ENCODE peak calls at places on chromosomes 1 and 21, in nine cellular contexts. L, A, V, D, X, K, T, H and R are unnamed samples.

GRCh38 chr1:35646043-35646442 is 4.7 kb upstream of the PSMB2 start:
- DNase-seq in L (no peak), A (no peak), V (peak; percentile 8), D (no peak), X (no peak), K (no peak), T (no peak), H (no peak), R (peak; percentile 25)

GRCh38 chr1:110210604-110211502 is 739 bp downstream of the KCNC4 start:
- DNase-seq in L (peak; percentile 49), A (no peak), V (peak; percentile 60), D (no peak), X (peak; percentile 52), K (peak; percentile 58), T (peak; percentile 62), H (peak; percentile 77), R (peak; percentile 67)

GRCh38 chr1:1605034-1605591 is 5.2 kb upstream of the FNDC10 start:
- DNase-seq in L (no peak), A (no peak), V (no peak), D (no peak), X (no peak), K (no peak), T (no peak), H (no peak), R (no peak)

GRCh38 chr1:224767031-224767430 is 150.9 kb downstream of the CNIH3 start:
- DNase-seq in L (no peak), A (no peak), V (no peak), D (no peak), X (no peak), K (no peak), T (no peak), H (no peak), R (no peak)

GRCh38 chr1:9442266-9442846 is 96.9 kb upstream of the SLC25A33 start:
- DNase-seq in L (no peak), A (no peak), V (no peak), D (peak; percentile 62), X (peak; percentile 74), K (no peak), T (no peak), H (no peak), R (no peak)

GRCh38 chr1:116476321-116476720 is 94.5 kb downstream of the CD58 start:
- DNase-seq in L (no peak), A (no peak), V (no peak), D (no peak), X (no peak), K (no peak), T (no peak), H (no peak), R (no peak)

GRCh38 chr21:38869196-38869595 is 63.5 kb downstream of the ETS2 start:
- DNase-seq in L (no peak), A (no peak), V (no peak), D (no peak), X (no peak), K (no peak), T (no peak), H (no peak), R (no peak)

GRCh38 chr1:2384941-2385481 is 6.3 kb downstream of the MORN1 start:
- DNase-seq in L (no peak), A (no peak), V (no peak), D (no peak), X (no peak), K (peak; percentile 18), T (no peak), H (no peak), R (peak; percentile 63)

GRCh38 chr1:55589656-55590297 is 374.6 kb upstream of the USP24 start:
- DNase-seq in L (no peak), A (no peak), V (no peak), D (no peak), X (no peak), K (no peak), T (no peak), H (no peak), R (no peak)

GRCh38 chr21:44304041-44304738 is 4.3 kb downstream of the PFKL start:
- DNase-seq in L (no peak), A (no peak), V (no peak), D (no peak), X (no peak), K (no peak), T (no peak), H (peak; percentile 68), R (no peak)

GRCh38 chr21:20167059-20167458 is 831.1 kb upstream of the NCAM2 start:
- DNase-seq in L (no peak), A (no peak), V (no peak), D (no peak), X (no peak), K (no peak), T (no peak), H (no peak), R (no peak)

GRCh38 chr1:232421143-232421796 is 208.7 kb downstream of the SIPA1L2 start:
- DNase-seq in L (no peak), A (no peak), V (no peak), D (no peak), X (no peak), K (no peak), T (no peak), H (no peak), R (no peak)

GRCh38 chr1:89523597-89524368 is 846 bp upstream of the LRRC8B start:
- DNase-seq in L (peak; percentile 36), A (peak; percentile 51), V (no peak), D (no peak), X (peak; percentile 40), K (no peak), T (peak; percentile 82), H (peak; percentile 85), R (peak; percentile 67)

GRCh38 chr1:2353907-2354438 is 37.4 kb downstream of the MORN1 start:
- DNase-seq in L (peak; percentile 5), A (no peak), V (no peak), D (no peak), X (no peak), K (no peak), T (no peak), H (no peak), R (no peak)

GRCh38 chr1:67060811-67061218 is 6.9 kb upstream of the SLC35D1 start:
- DNase-seq in L (no peak), A (no peak), V (peak; percentile 16), D (peak; percentile 87), X (peak; percentile 98), K (no peak), T (no peak), H (no peak), R (no peak)

GRCh38 chr1:240091614-240092300 is at the start of gene FMN2:
- DNase-seq in L (no peak), A (no peak), V (peak; percentile 63), D (no peak), X (peak; percentile 85), K (no peak), T (no peak), H (peak; percentile 88), R (peak; percentile 88)

GRCh38 chr1:166166400-166166699 is 451 bp downstream of the FAM78B start:
- DNase-seq in L (no peak), A (no peak), V (no peak), D (no peak), X (no peak), K (no peak), T (no peak), H (peak; percentile 44), R (no peak)

GRCh38 chr1:94260635-94261387 is 23.4 kb upstream of the ARHGAP29 start:
- DNase-seq in L (no peak), A (no peak), V (no peak), D (no peak), X (no peak), K (no peak), T (no peak), H (no peak), R (no peak)

GRCh38 chr1:197307551-197307950 is 39.5 kb downstream of the CRB1 start:
- DNase-seq in L (no peak), A (no peak), V (no peak), D (no peak), X (no peak), K (no peak), T (no peak), H (no peak), R (no peak)

GRCh38 chr1:1331068-1331965 is at the start of gene TAS1R3:
- DNase-seq in L (no peak), A (no peak), V (no peak), D (no peak), X (peak; percentile 20), K (no peak), T (no peak), H (no peak), R (no peak)

GRCh38 chr1:29196863-29197589 is 15.3 kb upstream of the SRSF4 start:
- DNase-seq in L (no peak), A (no peak), V (peak; percentile 50), D (no peak), X (peak; percentile 89), K (no peak), T (no peak), H (no peak), R (no peak)

GRCh38 chr1:235648407-235648907 is 1.1 kb downstream of the GNG4 start:
- DNase-seq in L (no peak), A (no peak), V (peak; percentile 41), D (no peak), X (peak; percentile 13), K (peak; percentile 47), T (no peak), H (peak; percentile 53), R (no peak)

GRCh38 chr1:76939107-76939816 is 72.0 kb downstream of the ST6GALNAC5 start:
- DNase-seq in L (no peak), A (no peak), V (no peak), D (peak; percentile 22), X (peak; percentile 84), K (no peak), T (peak; percentile 35), H (no peak), R (no peak)

GRCh38 chr1:48471103-48471502 is 901 bp downstream of the SPATA6 start:
- DNase-seq in L (no peak), A (no peak), V (no peak), D (no peak), X (no peak), K (peak; percentile 24), T (no peak), H (no peak), R (peak; percentile 9)

GRCh38 chr1:218513248-218513647 is 168.1 kb downstream of the TGFB2 start:
- DNase-seq in L (no peak), A (no peak), V (no peak), D (no peak), X (no peak), K (no peak), T (no peak), H (no peak), R (no peak)

GRCh38 chr1:67532452-67533216 is 102.4 kb upstream of the SERBP1 start:
- DNase-seq in L (no peak), A (peak; percentile 3), V (peak; percentile 48), D (peak; percentile 79), X (peak; percentile 82), K (peak; percentile 52), T (peak; percentile 82), H (peak; percentile 80), R (peak; percentile 78)

GRCh38 chr1:153705484-153705883 is 22.4 kb upstream of the INTS3 start:
- DNase-seq in L (no peak), A (no peak), V (no peak), D (no peak), X (no peak), K (no peak), T (no peak), H (no peak), R (no peak)

GRCh38 chr21:27024316-27024715 is 57.4 kb upstream of the ADAMTS5 start:
- DNase-seq in L (no peak), A (no peak), V (no peak), D (no peak), X (peak; percentile 83), K (no peak), T (no peak), H (no peak), R (no peak)

GRCh38 chr1:39576016-39576657 is 453 bp downstream of the PABPC4 start:
- DNase-seq in L (peak; percentile 22), A (no peak), V (peak; percentile 23), D (no peak), X (no peak), K (peak; percentile 33), T (no peak), H (peak; percentile 76), R (peak; percentile 69)

GRCh38 chr1:216826206-216826605 is 103.0 kb upstream of the ESRRG start:
- DNase-seq in L (no peak), A (no peak), V (no peak), D (no peak), X (no peak), K (no peak), T (no peak), H (no peak), R (no peak)

GRCh38 chr1:100912019-100912418 is 16.1 kb downstream of the SLC30A7 start:
- DNase-seq in L (no peak), A (no peak), V (no peak), D (no peak), X (no peak), K (no peak), T (no peak), H (no peak), R (no peak)